ENCODE peak calls at places on chromosome 7, in four cellular contexts. K, S, Q and R are unnamed samples.

GRCh38 chr7:41420421-41420820 is 282.5 kb downstream of the INHBA start:
- DNase-seq in Q (no peak), K (no peak), S (no peak), R (no peak)

GRCh38 chr7:50393547-50394252 is 56.5 kb downstream of the FIGNL1 start:
- DNase-seq in Q (no peak), S (no peak), K (no peak), R (peak; percentile 40)

GRCh38 chr7:17620588-17620987 is 319.7 kb downstream of the SNX13 start:
- DNase-seq in K (no peak), Q (no peak), S (no peak), R (no peak)

GRCh38 chr7:108650487-108650886 is 80.8 kb downstream of the DNAJB9 start:
- DNase-seq in S (no peak), Q (no peak), K (no peak), R (no peak)

GRCh38 chr7:102425639-102426267 is 7.6 kb upstream of the ORAI2 start:
- DNase-seq in Q (peak; percentile 67), S (peak; percentile 52), K (peak; percentile 62), R (peak; percentile 81)

GRCh38 chr7:73308074-73308664 is 457 bp downstream of the NSUN5 start:
- DNase-seq in Q (no peak), K (no peak), S (no peak), R (no peak)

GRCh38 chr7:91288208-91288824 is 24.1 kb downstream of the FZD1 start:
- DNase-seq in K (no peak), S (peak; percentile 63), Q (no peak), R (no peak)

GRCh38 chr7:43655584-43655983 is 72.7 kb downstream of the STK17A start:
- DNase-seq in Q (no peak), S (no peak), K (no peak), R (no peak)

GRCh38 chr7:49775065-49775948 is 1.9 kb downstream of the VWC2 start:
- DNase-seq in Q (no peak), S (no peak), K (no peak), R (no peak)

GRCh38 chr7:135644154-135644553 is 18.2 kb upstream of the STMP1 start:
- DNase-seq in K (no peak), Q (no peak), S (no peak), R (no peak)

GRCh38 chr7:34451923-34452322 is 206.1 kb upstream of the NPSR1 start:
- DNase-seq in Q (no peak), S (no peak), K (no peak), R (no peak)

GRCh38 chr7:135659159-135659837 is 3.0 kb upstream of the STMP1 start:
- DNase-seq in S (no peak), K (no peak), Q (no peak), R (no peak)

GRCh38 chr7:5494683-5495561 is 71.3 kb upstream of the TNRC18 start:
- DNase-seq in Q (no peak), S (peak; percentile 72), K (peak; percentile 81), R (peak; percentile 69)

GRCh38 chr7:14228341-14228740 is 238.9 kb upstream of the ETV1 start:
- DNase-seq in S (no peak), K (no peak), Q (no peak), R (no peak)

GRCh38 chr7:22860784-22861482 is 38.3 kb upstream of the TOMM7 start:
- DNase-seq in Q (no peak), S (no peak), K (no peak), R (no peak)

GRCh38 chr7:146768941-146769340 is 652.3 kb downstream of the CNTNAP2 start:
- DNase-seq in Q (no peak), K (no peak), S (no peak), R (no peak)

GRCh38 chr7:20064181-20064970 is 152.8 kb downstream of the MACC1 start:
- DNase-seq in S (no peak), Q (no peak), K (no peak), R (no peak)

GRCh38 chr7:44062903-44063295 is 2.5 kb downstream of the PGAM2 start:
- DNase-seq in K (no peak), S (no peak), Q (no peak), R (no peak)

GRCh38 chr7:156082048-156082447 is 269.8 kb upstream of the SHH start:
- DNase-seq in S (no peak), K (no peak), Q (no peak), R (no peak)

GRCh38 chr7:144853542-144853941 is 17.7 kb upstream of the TPK1 start:
- DNase-seq in Q (no peak), S (no peak), K (no peak), R (no peak)

GRCh38 chr7:44285561-44285960 is 39.8 kb downstream of the CAMK2B start:
- DNase-seq in Q (no peak), K (no peak), S (no peak), R (no peak)

GRCh38 chr7:129607471-129608120 is 3.9 kb upstream of the NRF1 start:
- DNase-seq in Q (no peak), S (peak; percentile 43), K (no peak), R (no peak)

GRCh38 chr7:150326657-150327268 is 3.4 kb upstream of the ACTR3C start:
- DNase-seq in K (no peak), S (no peak), Q (no peak), R (no peak)

GRCh38 chr7:35483568-35483967 is 211.4 kb downstream of the HERPUD2 start:
- DNase-seq in K (no peak), Q (no peak), S (no peak), R (no peak)

GRCh38 chr7:15219758-15220157 is 317.2 kb upstream of the DGKB start:
- DNase-seq in S (no peak), Q (no peak), K (no peak), R (no peak)

DNA sequence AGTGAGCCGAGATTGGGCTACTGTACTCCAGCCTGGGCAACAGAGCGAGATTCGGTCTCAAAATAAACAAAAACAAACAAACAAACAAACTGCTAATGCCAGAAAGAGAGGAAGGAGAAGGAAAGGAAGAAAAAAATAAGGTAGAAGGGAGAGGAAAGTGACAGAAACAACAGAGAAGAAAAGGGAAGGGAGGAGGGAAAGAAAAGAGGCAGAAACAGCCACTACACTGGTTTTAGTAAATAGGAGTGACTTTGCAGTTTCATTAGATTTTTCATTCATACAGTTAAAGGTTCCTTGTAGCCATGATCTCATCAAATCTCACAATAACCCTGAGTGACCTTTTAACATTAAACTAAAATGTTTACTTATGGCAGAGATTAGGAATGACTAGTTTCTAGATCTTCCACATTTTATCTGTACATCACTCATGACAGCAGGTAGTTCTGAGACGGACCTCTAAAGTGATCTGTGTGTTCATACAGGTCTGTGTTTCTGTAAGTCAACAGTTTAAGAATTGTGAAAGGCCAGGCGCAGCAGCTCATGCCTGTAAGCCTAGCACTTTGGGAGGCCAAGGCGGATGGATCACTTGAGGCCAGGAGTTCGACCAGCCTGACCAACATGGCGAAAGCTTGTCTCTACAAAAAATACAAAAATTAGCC is 191.3 kb upstream of the KLF14 start:
- DNase-seq in Q (no peak), S (no peak), K (no peak), R (no peak)
- H3K4me1 ChIP-seq in Q (peaks cover 11% of the 10 kb centered on the region), S (no peaks in the 10 kb centered on the region), K (peaks cover 14% of the 10 kb centered on the region), R (peaks cover 57% of the 10 kb centered on the region)

GRCh38 chr7:157739650-157740049 is 402.8 kb downstream of the DNAJB6 start:
- DNase-seq in Q (no peak), K (no peak), S (no peak), R (no peak)

GRCh38 chr7:157737151-157738063 is 400.6 kb downstream of the DNAJB6 start:
- DNase-seq in S (no peak), Q (no peak), K (no peak), R (no peak)

GRCh38 chr7:157740251-157740650 is 403.4 kb downstream of the DNAJB6 start:
- DNase-seq in S (no peak), Q (no peak), K (no peak), R (no peak)

GRCh38 chr7:157738064-157738460 is 401.3 kb downstream of the DNAJB6 start:
- DNase-seq in Q (no peak), K (no peak), S (no peak), R (no peak)

DNA sequence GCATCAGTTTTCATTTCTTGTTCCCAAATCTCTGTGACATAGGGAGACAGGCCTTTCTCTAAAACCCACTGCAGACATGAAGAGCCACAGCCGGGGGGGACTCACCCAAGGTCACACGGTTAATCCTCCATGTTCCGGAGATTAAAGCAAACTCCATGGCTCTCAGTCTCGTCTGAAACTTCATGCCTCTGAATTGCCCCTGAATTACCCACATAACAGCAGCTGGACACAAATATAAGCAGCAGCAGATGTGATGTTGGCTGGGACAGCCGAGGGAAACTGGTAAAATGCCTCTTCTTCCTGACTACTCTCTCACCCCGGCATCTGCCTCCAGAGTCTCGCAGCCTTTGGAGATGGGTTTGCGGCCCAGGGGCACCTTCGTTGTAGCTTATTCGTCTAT is 402.3 kb downstream of the DNAJB6 start:
- DNase-seq in Q (no peak), S (no peak), K (no peak), R (no peak)
- H3K9me3 ChIP-seq in Q (no peaks in the 10 kb centered on the region), S (no peaks in the 10 kb centered on the region), K (no peaks in the 10 kb centered on the region), R (no peaks in the 10 kb centered on the region)

DNA sequence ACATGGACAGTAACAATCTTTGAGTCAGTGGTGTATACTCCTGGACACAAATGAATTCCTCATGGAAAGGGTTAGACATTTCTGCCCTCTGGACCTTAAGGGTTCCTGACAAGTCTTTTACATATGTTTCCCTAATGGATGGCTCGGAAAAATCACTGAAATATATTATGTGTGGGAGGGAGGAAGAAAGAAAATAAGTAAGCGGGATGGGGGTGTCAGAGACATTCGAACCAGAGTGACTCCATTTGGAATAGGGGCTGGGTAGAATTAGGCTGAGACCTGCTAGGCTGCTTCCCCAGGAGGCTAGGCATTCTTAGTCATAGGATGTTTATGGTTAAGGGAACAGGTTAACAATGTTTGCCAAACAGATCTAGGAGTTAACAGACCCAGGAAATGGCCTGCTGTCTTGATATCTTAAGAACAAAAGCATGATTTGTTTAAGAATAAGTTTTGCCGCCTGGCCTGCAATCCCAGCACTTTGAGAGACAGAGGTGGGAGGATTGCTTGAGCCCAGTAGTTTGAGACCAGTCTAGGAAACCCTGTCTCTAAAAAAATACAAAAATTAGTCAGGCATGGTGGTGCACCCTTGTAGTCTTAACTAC is 1241.7 kb downstream of the TYW1 start:
- DNase-seq in Q (no peak), S (no peak), K (no peak), R (no peak)
- H3K27ac ChIP-seq in Q (no peak overlapping the region), S (no peak overlapping the region), K (no peak overlapping the region), R (no peak overlapping the region)

GRCh38 chr7:137967143-137968018 is 34.5 kb downstream of the CREB3L2 start:
- DNase-seq in K (no peak), S (no peak), Q (no peak), R (no peak)

GRCh38 chr7:137966636-137967142 is 35.2 kb downstream of the CREB3L2 start:
- DNase-seq in Q (no peak), K (no peak), S (no peak), R (no peak)

GRCh38 chr7:137968890-137969289 is 33.0 kb downstream of the CREB3L2 start:
- DNase-seq in K (no peak), Q (no peak), S (no peak), R (no peak)

GRCh38 chr7:137969828-137970227 is 32.1 kb downstream of the CREB3L2 start:
- DNase-seq in K (no peak), S (no peak), Q (no peak), R (no peak)

DNA sequence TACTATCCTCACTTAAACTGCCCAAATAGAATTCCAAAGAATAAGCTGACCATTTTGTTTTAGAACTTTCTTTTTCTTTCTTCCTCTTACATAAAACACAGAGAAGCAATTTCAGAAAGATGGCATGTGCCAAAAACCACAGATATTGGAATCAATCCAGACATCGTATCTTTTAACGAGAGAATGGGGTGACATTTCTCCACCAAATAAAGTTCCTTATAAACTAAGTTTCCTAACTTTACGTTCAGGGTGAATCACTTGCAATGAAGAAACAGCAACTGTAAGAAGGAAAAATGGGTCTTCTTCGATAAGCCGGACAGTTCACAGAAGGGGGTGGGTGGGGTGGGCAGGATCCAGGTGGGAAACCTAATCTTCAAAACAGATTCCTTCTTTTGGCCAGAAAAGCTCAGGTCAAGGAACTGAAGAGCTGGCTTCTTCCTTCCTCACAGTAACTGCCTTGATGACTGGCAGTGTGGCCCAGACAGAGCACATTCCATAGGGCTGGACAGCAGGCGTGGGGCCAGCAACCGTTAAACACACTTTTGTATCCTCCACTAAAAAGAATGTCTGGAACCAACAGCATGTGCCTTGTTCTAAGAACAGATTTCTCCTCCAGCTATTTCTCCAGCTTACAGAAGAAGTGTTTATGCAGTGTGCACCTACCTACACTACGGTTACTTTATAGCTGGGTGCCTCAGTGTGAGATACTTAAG is 31.5 kb downstream of the CREB3L2 start:
- DNase-seq in Q (no peak), S (no peak), K (no peak), R (no peak)
- H3K4me1 ChIP-seq in Q (peaks cover 17% of the 10 kb centered on the region), S (no peaks in the 10 kb centered on the region), K (peaks cover 12% of the 10 kb centered on the region), R (no peaks in the 10 kb centered on the region)